ENCODE peak calls at places on chromosomes 7 and 10, in nine cellular contexts. Q, L, T, V, M, U, J, E and Y are unnamed samples.

GRCh38 chr7:107045195-107045960 is 873 bp downstream of the PRKAR2B start:
- DNase-seq in M (no peak), E (no peak), T (no peak), Q (peak; percentile 6), V (no peak), L (no peak), J (no peak), U (no peak), Y (peak; percentile 38)

GRCh38 chr10:29688230-29688634 is 53.5 kb upstream of the SVIL start:
- DNase-seq in E (no peak), M (no peak), J (no peak), L (no peak), T (no peak), U (no peak), Q (peak; percentile 5), V (no peak), Y (peak; percentile 16)

GRCh38 chr7:135919071-135919841 is 57.9 kb downstream of the MTPN start:
- DNase-seq in J (no peak), Q (no peak), V (no peak), L (no peak), U (peak; percentile 52), M (no peak), T (no peak), E (no peak), Y (no peak)

GRCh38 chr10:124049484-124049883 is 43.9 kb downstream of the CHST15 start:
- DNase-seq in M (peak; percentile 63), L (no peak), T (no peak), J (no peak), U (no peak), V (no peak), E (peak; percentile 26), Q (no peak), Y (no peak)

GRCh38 chr7:144415858-144416257 is 12.4 kb upstream of the NOBOX start:
- DNase-seq in L (no peak), V (no peak), Q (no peak), T (no peak), U (no peak), E (no peak), J (no peak), M (peak; percentile 19), Y (no peak)

GRCh38 chr10:52758406-52758805 is 14.2 kb downstream of the MBL2 start:
- DNase-seq in T (no peak), U (no peak), L (no peak), Q (no peak), J (no peak), M (no peak), V (no peak), E (no peak), Y (no peak)

GRCh38 chr10:133161486-133162051 is 1.6 kb downstream of the KNDC1 start:
- DNase-seq in V (peak; percentile 54), J (no peak), E (no peak), L (peak; percentile 8), T (no peak), M (no peak), U (no peak), Q (no peak), Y (no peak)

GRCh38 chr7:8365499-8366110 is 67.8 kb upstream of the NXPH1 start:
- DNase-seq in U (peak; percentile 10), L (no peak), M (no peak), T (no peak), J (no peak), E (no peak), V (no peak), Q (no peak), Y (peak; percentile 51)

GRCh38 chr7:128665057-128665456 is 7.0 kb upstream of the GARIN1A start:
- DNase-seq in Q (no peak), T (no peak), L (no peak), V (no peak), M (no peak), E (no peak), U (no peak), J (no peak), Y (no peak)

GRCh38 chr7:141551080-141551772 is at the start of gene AGK:
- DNase-seq in M (peak; percentile 27), T (peak; percentile 73), V (peak; percentile 81), U (peak; percentile 63), Q (peak; percentile 79), J (peak; percentile 67), E (peak; percentile 67), L (peak; percentile 67), Y (peak; percentile 76)

GRCh38 chr10:5424751-5425150 is 12.4 kb downstream of the NET1 start:
- DNase-seq in Q (no peak), E (no peak), L (no peak), M (no peak), V (no peak), J (no peak), T (no peak), U (no peak), Y (no peak)

GRCh38 chr10:95454940-95455339 is 106.2 kb downstream of the SORBS1 start:
- DNase-seq in M (no peak), J (no peak), T (no peak), E (no peak), L (no peak), U (no peak), Q (no peak), V (no peak), Y (no peak)

GRCh38 chr7:157575181-157575580 is 238.4 kb downstream of the DNAJB6 start:
- DNase-seq in Q (no peak), T (no peak), J (no peak), V (no peak), U (no peak), L (no peak), E (no peak), M (no peak), Y (no peak)

GRCh38 chr7:57449904-57450303 is at the start of gene ZNF716:
- DNase-seq in L (no peak), J (no peak), U (no peak), Q (no peak), E (no peak), M (no peak), V (no peak), T (no peak), Y (no peak)

GRCh38 chr10:116688241-116688711 is 54.1 kb downstream of the HSPA12A start:
- DNase-seq in J (no peak), E (no peak), M (no peak), L (no peak), Q (peak; percentile 73), T (no peak), U (no peak), V (no peak), Y (no peak)

GRCh38 chr7:36984051-36984492 is 259.8 kb upstream of the AOAH start:
- DNase-seq in V (no peak), L (no peak), J (no peak), M (no peak), E (no peak), T (no peak), Q (no peak), U (no peak), Y (no peak)

GRCh38 chr10:73625004-73625883 is 16.0 kb downstream of the MYOZ1 start:
- DNase-seq in U (no peak), J (no peak), V (no peak), T (no peak), M (no peak), L (peak; percentile 16), Q (peak; percentile 31), E (no peak), Y (peak; percentile 34)

GRCh38 chr10:43265799-43266721 is 805 bp downstream of the RASGEF1A start:
- DNase-seq in V (no peak), T (peak; percentile 18), Q (no peak), U (no peak), M (no peak), L (peak; percentile 39), J (no peak), E (no peak), Y (peak; percentile 16)

GRCh38 chr10:37872955-37873354 is 15.5 kb upstream of the ZNF248 start:
- DNase-seq in V (no peak), T (no peak), Q (no peak), L (no peak), E (no peak), J (no peak), M (no peak), U (no peak), Y (no peak)

GRCh38 chr7:123784263-123784662 is 35.5 kb upstream of the WASL start:
- DNase-seq in Q (peak; percentile 76), U (no peak), J (no peak), T (no peak), L (no peak), M (no peak), V (no peak), E (no peak), Y (no peak)